ENCODE peak calls at places on chromosomes 3 and 15, in nine cellular contexts. D is GM13977, K is neural progenitor cell, E is uterus, H is AG04449, B is cardiac fibroblast, G is AG09309, I is GM13976, X is H9. L is an unnamed sample.

GRCh38 chr3:12303532-12303931 is 14.7 kb downstream of the PPARG start:
- DNase-seq in D (no peak), K (no peak), E (no peak), H (peak; percentile 90), B (peak; percentile 81), G (peak; percentile 51), I (no peak), X (no peak), L (no peak)

GRCh38 chr3:136659253-136659652 is 92.9 kb downstream of the STAG1 start:
- DNase-seq in D (no peak), K (peak; percentile 35), E (no peak), H (peak; percentile 29), B (peak; percentile 77), G (peak; percentile 47), I (no peak), X (no peak), L (no peak)

GRCh38 chr3:162034368-162034767 is 537.8 kb downstream of the OTOL1 start:
- DNase-seq in D (no peak), K (no peak), E (no peak), H (peak; percentile 37), B (peak; percentile 2), G (no peak), I (no peak), X (no peak), L (no peak)

GRCh38 chr3:192620300-192620699 is 107.0 kb downstream of the FGF12 start:
- DNase-seq in D (no peak), K (no peak), E (no peak), H (no peak), B (no peak), G (no peak), I (no peak), X (no peak), L (no peak)

GRCh38 chr15:53808058-53808703 is 48.7 kb upstream of the WDR72 start:
- DNase-seq in D (peak; percentile 7), K (peak; percentile 1), E (no peak), H (no peak), B (peak; percentile 1), G (no peak), I (peak; percentile 16), X (no peak), L (no peak)

GRCh38 chr3:60603860-60604259 is 647.4 kb downstream of the FHIT start:
- DNase-seq in D (no peak), K (no peak), E (no peak), H (no peak), B (no peak), G (no peak), I (no peak), X (no peak), L (no peak)

GRCh38 chr3:114408763-114409162 is 114.9 kb downstream of the TIGIT start:
- DNase-seq in D (no peak), K (peak; percentile 52), E (no peak), H (no peak), B (no peak), G (no peak), I (no peak), X (no peak), L (no peak)

GRCh38 chr3:188003188-188004171 is 150.5 kb upstream of the LPP start:
- DNase-seq in D (no peak), K (no peak), E (no peak), H (no peak), B (no peak), G (no peak), I (no peak), X (no peak), L (no peak)

GRCh38 chr3:177522051-177522450 is 324.8 kb upstream of the TBL1XR1 start:
- DNase-seq in D (no peak), K (no peak), E (no peak), H (no peak), B (no peak), G (no peak), I (no peak), X (no peak), L (no peak)

GRCh38 chr3:78633626-78634025 is 1134.2 kb downstream of the ROBO1 start:
- DNase-seq in D (peak; percentile 2), K (no peak), E (no peak), H (peak; percentile 24), B (no peak), G (no peak), I (no peak), X (no peak), L (no peak)

GRCh38 chr3:51538459-51539290 is at the start of gene RAD54L2:
- DNase-seq in D (peak; percentile 90), K (peak; percentile 94), E (peak; percentile 64), H (no peak), B (peak; percentile 90), G (no peak), I (peak; percentile 93), X (peak; percentile 75), L (no peak)
- TF ChIP-seq CTCF in D (peak; percentile 48), K (peak; percentile 41), E (peak; percentile 57), H (peak; percentile 33), B (no peak), G (no peak), I (peak; percentile 23), X (peak; percentile 28), L (peak; percentile 50)

DNA sequence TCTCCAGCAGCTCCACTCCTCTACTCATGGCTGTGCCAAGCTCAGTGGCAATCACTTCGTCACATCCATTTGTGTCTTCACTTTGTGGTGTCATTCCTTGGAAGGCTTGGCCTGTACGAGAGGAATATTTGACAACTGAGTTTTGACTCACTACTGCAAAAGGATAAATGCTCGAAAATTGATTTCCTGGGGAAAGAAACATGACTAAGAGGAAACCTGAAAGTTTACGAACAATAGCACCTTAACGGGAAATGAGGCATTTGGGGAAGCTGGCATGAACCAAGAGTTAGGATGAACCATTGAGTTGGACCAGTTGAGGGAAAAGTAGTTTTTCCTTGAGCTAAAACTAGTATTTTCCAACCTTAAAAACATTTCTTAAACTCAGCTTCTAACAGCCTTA is 74.2 kb upstream of the ABHD17C start:
- DNase-seq in D (no peak), K (no peak), E (no peak), H (no peak), B (no peak), G (no peak), I (no peak), X (no peak), L (no peak)
- TF ChIP-seq CTCF in D (no peak), K (no peak), E (no peak), H (no peak), B (no peak), G (no peak), I (no peak), X (no peak), L (no peak)

GRCh38 chr3:120645083-120645800 is 36.8 kb downstream of the HGD start:
- DNase-seq in D (no peak), K (peak; percentile 6), E (no peak), H (no peak), B (peak; percentile 60), G (no peak), I (no peak), X (no peak), L (no peak)

GRCh38 chr3:120641696-120642246 is 40.3 kb downstream of the HGD start:
- DNase-seq in D (no peak), K (no peak), E (no peak), H (no peak), B (no peak), G (no peak), I (no peak), X (no peak), L (no peak)

GRCh38 chr3:120646771-120647449 is 35.1 kb downstream of the HGD start:
- DNase-seq in D (no peak), K (no peak), E (no peak), H (no peak), B (peak; percentile 78), G (no peak), I (no peak), X (no peak), L (no peak)

GRCh38 chr3:120640231-120640630 is 41.8 kb downstream of the HGD start:
- DNase-seq in D (no peak), K (no peak), E (no peak), H (no peak), B (no peak), G (no peak), I (no peak), X (no peak), L (no peak)

DNA sequence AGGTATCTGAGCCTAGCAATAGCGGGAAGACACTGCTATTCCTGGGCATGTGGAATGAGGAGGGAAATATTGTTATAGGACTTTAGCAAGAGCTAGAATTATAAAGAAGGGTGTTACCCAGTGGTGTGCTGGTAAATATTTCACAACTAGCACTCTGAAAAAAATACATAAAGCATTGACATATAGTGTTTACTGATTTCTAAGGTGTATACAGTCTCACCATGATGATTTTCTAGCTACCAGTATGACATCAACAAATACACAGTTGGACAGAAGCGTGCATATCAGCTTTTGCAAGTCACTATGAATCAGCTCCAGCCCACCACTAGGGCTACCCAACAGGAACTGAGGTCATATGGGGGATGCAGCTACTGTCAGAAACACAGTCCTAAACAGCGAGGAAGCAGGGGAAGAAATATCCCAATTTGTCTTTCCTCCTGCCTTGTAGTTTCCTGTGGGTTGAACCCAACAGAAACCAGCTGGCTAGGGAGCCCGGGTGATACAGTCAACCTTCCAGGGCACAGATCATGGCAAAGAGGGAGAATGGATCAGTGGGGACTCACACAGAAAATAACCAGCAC is 39.6 kb downstream of the HGD start:
- DNase-seq in D (no peak), K (no peak), E (no peak), H (no peak), B (peak; percentile 81), G (peak; percentile 18), I (no peak), X (no peak), L (no peak)
- TF ChIP-seq CTCF in D (no peak), K (no peak), E (no peak), H (no peak), B (peak; percentile 22), G (no peak), I (no peak), X (no peak), L (no peak)

GRCh38 chr3:34386309-34386708 is 587.9 kb downstream of the PDCD6IP start:
- DNase-seq in D (no peak), K (no peak), E (no peak), H (no peak), B (no peak), G (no peak), I (no peak), X (no peak), L (no peak)

GRCh38 chr3:34382859-34383258 is 584.4 kb downstream of the PDCD6IP start:
- DNase-seq in D (no peak), K (no peak), E (no peak), H (no peak), B (no peak), G (no peak), I (no peak), X (no peak), L (no peak)

GRCh38 chr3:34388836-34389235 is 590.4 kb downstream of the PDCD6IP start:
- DNase-seq in D (no peak), K (no peak), E (no peak), H (no peak), B (no peak), G (no peak), I (no peak), X (no peak), L (no peak)

DNA sequence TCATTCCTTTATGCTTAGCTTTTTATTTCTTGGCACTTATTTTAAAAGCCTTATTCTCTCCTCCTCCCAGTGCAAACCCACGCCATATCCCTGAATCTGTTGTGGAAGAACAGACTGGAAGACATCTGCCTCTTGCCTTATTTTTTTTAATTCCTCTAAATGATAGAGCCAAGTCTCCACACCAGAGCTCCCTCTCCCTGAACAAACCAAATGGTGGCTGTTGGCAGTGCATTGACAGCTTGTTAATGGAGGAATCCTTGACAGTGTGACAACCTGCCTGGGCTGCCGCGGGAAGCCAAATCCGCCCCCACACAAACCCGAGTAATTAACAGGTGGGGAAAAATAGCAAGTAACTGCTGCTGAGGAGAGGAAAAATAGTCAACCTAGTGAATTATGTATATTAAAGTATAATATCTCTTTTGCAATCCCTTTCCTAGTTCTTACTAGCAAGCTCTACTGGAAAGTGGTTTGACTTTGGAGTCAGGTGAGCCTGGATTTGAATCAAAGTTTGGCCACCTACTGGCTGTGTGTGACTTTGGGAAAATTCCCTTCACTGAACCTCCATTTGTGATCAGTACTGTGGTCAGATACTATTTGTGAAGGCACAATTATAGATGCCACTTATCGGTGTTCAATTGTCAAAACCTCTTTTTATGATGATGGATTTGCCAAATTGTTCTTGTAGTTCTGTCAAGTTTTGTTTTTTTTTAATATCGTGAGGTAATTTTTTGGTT is 589.6 kb downstream of the PDCD6IP start:
- DNase-seq in D (no peak), K (no peak), E (no peak), H (no peak), B (no peak), G (no peak), I (no peak), X (peak; percentile 36), L (no peak)
- TF ChIP-seq CTCF in D (no peak), K (peak; percentile 32), E (no peak), H (no peak), B (no peak), G (no peak), I (no peak), X (peak; percentile 61), L (peak; percentile 17)

L was measured in keratinocyte.